ENCODE peak calls at places on chromosome 17, in six cellular contexts. D is prostate gland; X is Caco-2; C is uterus; B is body of pancreas; J is CD4-positive, alpha-beta memory T cell. F is an unnamed sample.

GRCh38 chr17:28807925-28808641 is 34.5 kb downstream of the FAM222B start:
- DNase-seq in D (peak; percentile 10), X (no peak), C (no peak), B (peak; percentile 30), J (no peak), F (no peak)

GRCh38 chr17:12672944-12673343 is 7.3 kb downstream of the MYOCD start:
- DNase-seq in D (peak; percentile 40), X (no peak), C (no peak), B (no peak), J (no peak), F (no peak)

GRCh38 chr17:81867123-81867951 is 3.8 kb downstream of the ARHGDIA start:
- DNase-seq in D (no peak), X (peak; percentile 77), C (no peak), B (peak; percentile 67), J (no peak), F (no peak)

GRCh38 chr17:44960654-44961053 is 7.4 kb downstream of the C1QL1 start:
- DNase-seq in D (no peak), X (no peak), C (no peak), B (no peak), J (no peak), F (no peak)

GRCh38 chr17:79457889-79458288 is 153.0 kb downstream of the RBFOX3 start:
- DNase-seq in D (no peak), X (no peak), C (no peak), B (no peak), J (no peak), F (no peak)

GRCh38 chr17:80805032-80805751 is 186.4 kb upstream of the CHMP6 start:
- DNase-seq in D (no peak), X (peak; percentile 22), C (no peak), B (no peak), J (no peak), F (no peak)

GRCh38 chr17:15171433-15172047 is 93.6 kb downstream of the PMP22 start:
- DNase-seq in D (peak; percentile 33), X (peak; percentile 47), C (peak; percentile 28), B (peak; percentile 71), J (no peak), F (peak; percentile 64)

GRCh38 chr17:62186841-62187240 is 121.8 kb upstream of the MED13 start:
- DNase-seq in D (no peak), X (no peak), C (no peak), B (no peak), J (no peak), F (no peak)

GRCh38 chr17:36932383-36933173 is 4.7 kb upstream of the LHX1 start:
- DNase-seq in D (no peak), X (peak; percentile 1), C (no peak), B (no peak), J (no peak), F (no peak)

GRCh38 chr17:70499067-70499786 is 329.9 kb downstream of the KCNJ2 start:
- DNase-seq in D (no peak), X (no peak), C (no peak), B (no peak), J (no peak), F (no peak)

GRCh38 chr17:2705263-2705662 is 6.3 kb downstream of the CLUH start:
- DNase-seq in D (no peak), X (no peak), C (no peak), B (no peak), J (no peak), F (no peak)

GRCh38 chr17:7042507-7043194 is 1.2 kb downstream of the SLC16A11 start:
- DNase-seq in D (no peak), X (no peak), C (no peak), B (no peak), J (no peak), F (no peak)

GRCh38 chr17:68260051-68260762 is 12.4 kb downstream of the AMZ2 start:
- DNase-seq in D (no peak), X (no peak), C (no peak), B (no peak), J (no peak), F (no peak)

GRCh38 chr17:61452301-61453290 is at the start of gene TBX4:
- DNase-seq in D (no peak), X (no peak), C (no peak), B (no peak), J (no peak), F (no peak)

GRCh38 chr17:57305918-57306317 is 49.6 kb downstream of the MSI2 start:
- DNase-seq in D (no peak), X (no peak), C (no peak), B (no peak), J (no peak), F (no peak)

GRCh38 chr17:10702574-10702973 is 5.2 kb downstream of the ADPRM start:
- DNase-seq in D (no peak), X (no peak), C (no peak), B (no peak), J (no peak), F (no peak)

GRCh38 chr17:57440522-57441269 is 184.4 kb downstream of the MSI2 start:
- DNase-seq in D (peak; percentile 60), X (no peak), C (peak; percentile 52), B (peak; percentile 53), J (peak; percentile 67), F (peak; percentile 72)

GRCh38 chr17:76544123-76544915 is 4.5 kb downstream of the PRCD start:
- DNase-seq in D (no peak), X (no peak), C (no peak), B (no peak), J (no peak), F (peak; percentile 58)

GRCh38 chr17:51018541-51018940 is 102.1 kb downstream of the SPAG9 start:
- DNase-seq in D (no peak), X (no peak), C (no peak), B (no peak), J (no peak), F (no peak)

GRCh38 chr17:82314012-82314720 is 3.2 kb downstream of the CD7 start:
- DNase-seq in D (no peak), X (no peak), C (no peak), B (no peak), J (no peak), F (no peak)

GRCh38 chr17:70563301-70563820 is 394.0 kb downstream of the KCNJ2 start:
- DNase-seq in D (no peak), X (no peak), C (no peak), B (no peak), J (no peak), F (no peak)

GRCh38 chr17:57739402-57740224 is 5.5 kb downstream of the CCDC182 start:
- DNase-seq in D (no peak), X (no peak), C (no peak), B (no peak), J (peak; percentile 9), F (no peak)

GRCh38 chr17:42154514-42154883 is 290 bp downstream of the RAB5C start:
- DNase-seq in D (no peak), X (no peak), C (no peak), B (no peak), J (no peak), F (no peak)

GRCh38 chr17:48640858-48641180 is 14.7 kb upstream of the HOXB9 start:
- DNase-seq in D (no peak), X (no peak), C (no peak), B (no peak), J (no peak), F (no peak)
- H3K4me1 ChIP-seq in D (no peaks in the 10 kb centered on the region), X (peaks cover 2% of the 10 kb centered on the region), C (no peaks in the 10 kb centered on the region), B (peaks cover 16% of the 10 kb centered on the region), J (peaks cover 11% of the 10 kb centered on the region), F (peaks cover 6% of the 10 kb centered on the region)

DNA sequence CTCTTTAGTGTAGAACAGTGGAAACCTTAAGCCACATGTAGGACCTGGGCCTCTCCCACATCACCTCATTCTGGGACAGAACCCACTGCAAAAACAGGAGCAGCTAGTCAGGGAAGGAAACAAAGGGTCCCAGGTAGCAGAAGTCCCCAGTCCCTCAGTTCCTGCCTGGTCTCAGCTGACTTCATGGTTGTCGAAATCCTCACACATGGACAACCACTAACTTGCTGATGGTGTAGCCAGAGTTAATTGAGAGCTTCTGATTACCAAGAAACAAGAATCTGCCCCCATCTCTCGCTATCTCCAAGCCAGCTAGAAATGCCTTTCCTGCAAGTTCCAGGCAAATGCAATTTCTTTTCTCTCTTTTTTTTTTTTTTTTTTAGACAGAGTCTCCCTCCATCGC is 3.6 kb upstream of the ARL5C start:
- DNase-seq in D (no peak), X (no peak), C (no peak), B (no peak), J (no peak), F (no peak)
- H3K4me1 ChIP-seq in D (no peaks in the 10 kb centered on the region), X (peaks cover 16% of the 10 kb centered on the region), C (no peaks in the 10 kb centered on the region), B (peaks cover 50% of the 10 kb centered on the region), J (peaks cover 20% of the 10 kb centered on the region), F (peaks cover 10% of the 10 kb centered on the region)

GRCh38 chr17:75371981-75372380 is 33.5 kb downstream of the GRB2 start:
- DNase-seq in D (no peak), X (no peak), C (no peak), B (no peak), J (no peak), F (no peak)
- H3K4me1 ChIP-seq in D (no peaks in the 10 kb centered on the region), X (no peaks in the 10 kb centered on the region), C (no peaks in the 10 kb centered on the region), B (peaks cover 14% of the 10 kb centered on the region), J (peaks cover 69% of the 10 kb centered on the region), F (peaks cover 21% of the 10 kb centered on the region)

DNA sequence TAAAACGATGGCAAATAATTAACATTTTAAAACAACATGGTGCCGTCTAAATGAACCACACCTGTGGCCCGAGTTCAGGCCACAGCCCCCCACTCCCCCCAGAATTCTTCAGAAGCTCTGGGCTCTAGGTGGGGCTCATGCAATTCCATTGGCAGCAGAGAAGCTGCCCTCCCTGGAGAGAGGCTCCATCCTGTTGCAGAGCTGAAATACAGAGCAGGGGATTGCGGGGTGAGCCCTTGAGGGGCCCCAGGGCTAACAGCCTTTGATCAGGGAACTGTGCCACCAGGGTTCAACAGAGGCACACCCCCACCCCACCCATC is 69.3 kb downstream of the ABR start:
- DNase-seq in D (no peak), X (no peak), C (no peak), B (no peak), J (no peak), F (no peak)
- H3K4me1 ChIP-seq in D (peaks cover 9% of the 10 kb centered on the region), X (peaks cover 40% of the 10 kb centered on the region), C (no peaks in the 10 kb centered on the region), B (peaks cover 62% of the 10 kb centered on the region), J (peaks cover 35% of the 10 kb centered on the region), F (peaks cover 36% of the 10 kb centered on the region)

GRCh38 chr17:66747561-66748275 is 87.2 kb upstream of the CACNG5 start:
- DNase-seq in D (no peak), X (no peak), C (no peak), B (no peak), J (no peak), F (no peak)
- H3K4me1 ChIP-seq in D (no peaks in the 10 kb centered on the region), X (no peaks in the 10 kb centered on the region), C (no peaks in the 10 kb centered on the region), B (no peaks in the 10 kb centered on the region), J (no peaks in the 10 kb centered on the region), F (no peaks in the 10 kb centered on the region)

DNA sequence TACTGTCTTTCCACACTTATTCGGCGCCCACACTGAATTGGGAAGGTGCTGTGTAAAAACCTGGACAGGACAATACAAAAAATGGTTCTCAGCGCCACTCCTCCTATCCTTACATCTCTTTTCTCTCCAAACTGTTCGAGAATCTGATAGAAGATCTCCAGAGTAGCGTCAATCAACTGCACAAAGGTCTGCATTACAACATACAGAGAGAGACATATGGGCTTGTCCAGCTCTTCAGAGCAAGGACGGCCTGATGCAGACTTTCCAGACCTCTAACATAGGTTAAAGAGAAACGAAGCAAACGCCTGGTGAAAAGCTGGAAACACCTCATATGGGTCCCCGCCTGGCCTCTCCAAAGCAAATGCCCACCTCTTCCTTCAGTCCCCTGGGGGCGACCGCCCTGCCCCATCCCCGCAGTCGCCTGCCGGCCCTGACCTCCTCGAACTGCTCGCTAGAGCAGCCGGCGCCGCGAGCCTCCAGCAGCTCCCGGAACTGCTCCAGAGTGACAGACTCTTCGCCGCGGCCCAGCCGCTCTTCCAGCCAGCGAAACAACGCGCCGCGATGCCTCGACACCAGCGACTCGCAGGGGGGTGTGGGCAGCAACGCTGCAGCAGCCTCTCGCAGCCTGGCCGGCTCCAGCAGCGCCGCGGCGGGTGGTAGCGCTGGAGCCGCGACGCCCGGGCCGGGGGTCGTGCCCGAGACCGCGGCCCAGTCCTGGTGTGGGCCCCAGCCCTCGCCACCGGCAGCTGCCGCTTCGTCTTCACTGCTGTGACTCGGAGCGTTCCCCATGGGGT is 526 bp downstream of the ZZEF1 start:
- DNase-seq in D (no peak), X (no peak), C (no peak), B (peak; percentile 50), J (no peak), F (peak; percentile 19)
- H3K4me1 ChIP-seq in D (peaks cover 18% of the 10 kb centered on the region), X (peaks cover 4% of the 10 kb centered on the region), C (no peaks in the 10 kb centered on the region), B (peaks cover 54% of the 10 kb centered on the region), J (peaks cover 63% of the 10 kb centered on the region), F (peaks cover 59% of the 10 kb centered on the region)

F was measured in heart right ventricle.